ENCODE peak calls at places on chromosomes 13 and 19, in seven cellular contexts. B, E, N, H, O, W and J are unnamed samples.
A peak's percentile ranks its signal among the peaks of the same experiment; 100 is the strongest.

GRCh38 chr19:35165200-35166058 is 10.9 kb downstream of the FXYD5 start:
- DNase-seq in O (no peak), B (no peak), W (no peak), H (no peak), N (no peak), E (peak; percentile 38), J (no peak)

GRCh38 chr13:81872581-81872980 is 1531.7 kb upstream of the SPRY2 start:
- DNase-seq in H (peak; percentile 28), W (no peak), E (no peak), B (no peak), O (no peak), N (peak; percentile 58), J (no peak)

GRCh38 chr19:3121396-3121795 is 14.4 kb upstream of the GNA15 start:
- DNase-seq in O (no peak), W (no peak), E (no peak), H (no peak), B (no peak), N (no peak), J (no peak)

GRCh38 chr13:102913924-102914628 is 68.2 kb downstream of the ERCC5 start:
- DNase-seq in N (no peak), W (no peak), B (peak; percentile 47), O (peak; percentile 53), E (no peak), H (no peak), J (no peak)

GRCh38 chr19:54561840-54562239 is 11.8 kb upstream of the LILRA2 start:
- DNase-seq in B (no peak), W (peak; percentile 19), E (no peak), H (no peak), N (no peak), O (no peak), J (no peak)

GRCh38 chr13:80070024-80070703 is 270.8 kb downstream of the SPRY2 start:
- DNase-seq in B (no peak), N (peak; percentile 61), E (no peak), O (no peak), H (no peak), W (no peak), J (no peak)

GRCh38 chr19:54138777-54139256 is 1.3 kb downstream of the CNOT3 start:
- DNase-seq in W (no peak), E (no peak), N (no peak), H (no peak), O (no peak), B (no peak), J (peak; percentile 82)

GRCh38 chr19:44570984-44571684 is 41.7 kb upstream of the CEACAM20 start:
- DNase-seq in W (peak; percentile 68), H (peak; percentile 79), B (peak; percentile 50), E (no peak), O (peak; percentile 65), N (peak; percentile 93), J (no peak)

GRCh38 chr19:35061583-35062373 is 20.3 kb downstream of the HPN start:
- DNase-seq in H (no peak), N (no peak), B (no peak), W (no peak), E (no peak), O (no peak), J (no peak)

GRCh38 chr19:58555920-58556632 is 1.2 kb upstream of the CHMP2A start:
- DNase-seq in B (no peak), H (no peak), N (no peak), E (peak; percentile 68), W (no peak), O (no peak), J (peak; percentile 84)

GRCh38 chr19:46783670-46784069 is 4.7 kb downstream of the SLC1A5 start:
- DNase-seq in E (no peak), H (no peak), W (peak; percentile 35), N (no peak), O (no peak), B (no peak), J (no peak)

GRCh38 chr19:8390617-8390981 is 439 bp downstream of the RAB11B start:
- DNase-seq in O (peak; percentile 98), W (peak; percentile 95), E (peak; percentile 98), B (peak; percentile 94), N (peak; percentile 97), H (peak; percentile 94), J (peak; percentile 97)

GRCh38 chr19:8392017-8392591 is 1.9 kb downstream of the RAB11B start:
- DNase-seq in H (no peak), O (peak; percentile 81), W (no peak), E (peak; percentile 83), B (no peak), N (no peak), J (no peak)

GRCh38 chr19:8388612-8388958 is 1.6 kb upstream of the RAB11B start:
- DNase-seq in W (no peak), O (no peak), N (no peak), E (no peak), H (no peak), B (no peak), J (no peak)

GRCh38 chr19:8391274-8392016 is 1.3 kb downstream of the RAB11B start:
- DNase-seq in O (peak; percentile 54), B (no peak), W (no peak), N (no peak), E (peak; percentile 69), H (peak; percentile 66), J (peak; percentile 87)

GRCh38 chr19:8389891-8390616 is at the start of gene RAB11B:
- DNase-seq in H (peak; percentile 100), W (peak; percentile 90), E (peak; percentile 100), B (peak; percentile 100), N (peak; percentile 100), O (peak; percentile 100), J (peak; percentile 98)
- TF ChIP-seq POLR2AphosphoS5 in H (peak; percentile 37), W (peak; percentile 42), E (peak; percentile 76), B (peak; percentile 90), N (peak; percentile 62), O (peak; percentile 75), J (peak; percentile 88)

GRCh38 chr13:50357136-50357535 is 341.9 kb downstream of the KCNRG start:
- DNase-seq in H (no peak), E (no peak), W (no peak), O (no peak), B (no peak), N (no peak), J (no peak)
- H3K27ac ChIP-seq in H (no peak overlapping the region), E (no peak overlapping the region), W (peak overlapping the region; percentile 21), O (peak overlapping the region; percentile 16), B (peak overlapping the region; percentile 77), N (no peak overlapping the region), J (no peak overlapping the region)

GRCh38 chr19:1567848-1568227 is 287 bp downstream of the MEX3D start:
- DNase-seq in B (no peak), E (no peak), N (no peak), O (no peak), W (peak; percentile 84), H (no peak), J (no peak)

GRCh38 chr19:1566392-1567115 is 1.6 kb downstream of the MEX3D start:
- DNase-seq in E (peak; percentile 88), O (peak; percentile 71), H (no peak), W (peak; percentile 65), B (peak; percentile 72), N (peak; percentile 89), J (no peak)

GRCh38 chr19:1568320-1569019 is at the start of gene MEX3D:
- DNase-seq in N (peak; percentile 83), W (peak; percentile 98), O (peak; percentile 87), H (peak; percentile 45), B (peak; percentile 62), E (peak; percentile 89), J (peak; percentile 93)

GRCh38 chr19:1569997-1570396 is 1.9 kb upstream of the MEX3D start:
- DNase-seq in E (no peak), N (no peak), W (no peak), O (no peak), H (no peak), B (no peak), J (no peak)

DNA sequence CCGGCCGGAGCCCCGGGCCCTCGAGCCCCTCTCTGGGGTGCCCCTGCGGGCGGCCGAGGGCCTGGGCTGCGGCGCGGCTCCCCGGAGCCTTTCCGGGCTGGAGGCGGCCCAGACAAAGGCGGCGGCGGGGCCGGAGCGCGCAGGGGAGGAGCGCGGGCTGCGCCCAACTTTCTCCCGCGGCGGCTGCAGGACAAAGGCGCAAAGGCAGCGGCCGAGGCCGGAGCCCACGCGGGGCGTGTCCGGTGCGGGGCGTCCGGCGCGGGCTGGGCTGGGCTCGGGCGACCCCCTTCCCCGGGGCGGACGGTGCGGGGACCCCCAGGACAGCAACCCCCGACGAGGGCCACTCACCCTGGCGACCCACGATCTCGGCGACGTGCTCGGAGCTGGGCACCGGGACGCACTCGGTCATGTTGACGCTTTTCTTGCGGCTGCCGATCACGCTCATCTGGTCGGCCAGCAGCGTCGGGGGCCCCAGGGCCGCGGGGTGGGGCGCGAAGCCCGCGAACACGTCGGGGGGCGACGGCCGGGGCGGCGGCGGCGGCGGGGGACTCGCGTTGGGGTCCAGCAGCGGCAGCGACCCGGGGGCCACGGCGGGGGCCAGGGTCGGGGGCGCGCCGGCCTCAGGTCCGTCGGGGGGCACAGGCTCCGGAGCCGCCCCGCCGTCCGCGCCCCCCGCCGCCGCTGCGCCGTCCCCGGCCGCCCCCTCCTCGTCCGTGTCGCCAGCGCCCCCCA is 843 bp downstream of the MEX3D start:
- DNase-seq in N (no peak), B (peak; percentile 31), W (peak; percentile 55), O (peak; percentile 45), E (no peak), H (no peak), J (no peak)
- TF ChIP-seq POLR2AphosphoS5 in N (no peak), B (peak; percentile 23), W (no peak), O (no peak), E (no peak), H (no peak), J (no peak)

DNA sequence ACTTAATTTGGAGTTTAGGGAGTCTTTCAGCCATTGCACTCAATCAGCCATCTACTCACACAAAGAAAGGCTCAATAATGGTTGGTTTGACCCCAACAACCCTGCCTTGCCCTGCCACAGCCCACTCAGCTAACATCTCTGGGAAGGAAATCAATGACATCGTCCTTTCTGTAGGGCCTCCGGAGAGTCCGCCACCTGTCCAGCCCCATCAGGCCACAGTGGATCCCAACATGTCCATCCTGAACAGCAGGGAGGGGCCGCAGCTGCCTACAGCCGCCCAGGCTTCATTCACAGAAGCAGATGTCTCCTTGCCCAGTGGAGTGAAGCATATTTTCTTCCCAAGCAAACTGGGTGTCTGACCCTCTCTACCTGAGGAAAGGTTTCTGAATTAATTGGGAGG is 4.2 kb upstream of the CDX2 start:
- DNase-seq in N (no peak), O (peak; percentile 19), H (no peak), W (no peak), B (no peak), E (no peak), J (no peak)
- H3K27ac ChIP-seq in N (no peak overlapping the region), O (no peak overlapping the region), H (no peak overlapping the region), W (no peak overlapping the region), B (no peak overlapping the region), E (no peak overlapping the region), J (no peak overlapping the region)

GRCh38 chr19:48487944-48488343 is 18.8 kb downstream of the CYTH2 start:
- DNase-seq in H (no peak), N (no peak), B (peak; percentile 95), E (no peak), W (no peak), O (peak; percentile 88), J (no peak)
- TF ChIP-seq POLR2AphosphoS5 in H (no peak), N (no peak), B (peak; percentile 82), E (no peak), W (no peak), O (no peak), J (no peak)